ENCODE peak calls at places on chromosomes 2 and 18, in four cellular contexts. W, Q, A and T are unnamed samples.

GRCh38 chr2:23478933-23479683 is 94.1 kb downstream of the KLHL29 start:
- DNase-seq in Q (no peak), A (no peak), W (no peak), T (no peak)

GRCh38 chr2:17930773-17931172 is 52.3 kb downstream of the KCNS3 start:
- DNase-seq in Q (no peak), W (no peak), A (no peak), T (no peak)

GRCh38 chr2:173657996-173658717 is 303.5 kb downstream of the CDCA7 start:
- DNase-seq in Q (no peak), A (no peak), W (peak), T (no peak)

GRCh38 chr2:157328133-157328532 is 2.5 kb upstream of the ERMN start:
- DNase-seq in Q (no peak), W (no peak), A (no peak), T (no peak)

GRCh38 chr2:73987109-73987947 is 2.6 kb downstream of the TET3 start:
- DNase-seq in Q (peak), A (no peak), W (no peak), T (no peak)

GRCh38 chr18:3246636-3247242 is 862 bp upstream of the MYL12A start:
- DNase-seq in Q (peak), W (no peak), A (peak), T (peak)

GRCh38 chr18:2570772-2571199 is 519 bp downstream of the METTL4 start:
- DNase-seq in W (peak), A (peak), Q (peak), T (peak)

GRCh38 chr18:14221689-14222088 is 89.5 kb upstream of the ZNF519 start:
- DNase-seq in Q (peak), W (no peak), A (no peak), T (no peak)

GRCh38 chr2:191434072-191434471 is 188.9 kb downstream of the MYO1B start:
- DNase-seq in Q (no peak), W (peak), A (no peak), T (no peak)

GRCh38 chr2:100887713-100888112 is 67.8 kb downstream of the NPAS2 start:
- DNase-seq in W (no peak), A (peak), Q (no peak), T (no peak)

GRCh38 chr2:150981826-150982225 is 279.8 kb downstream of the RBM43 start:
- DNase-seq in W (no peak), Q (no peak), A (no peak), T (no peak)

GRCh38 chr2:239586651-239587310 is 186.0 kb upstream of the HDAC4 start:
- DNase-seq in A (no peak), W (no peak), Q (no peak), T (no peak)

GRCh38 chr2:205323929-205324328 is 358.4 kb upstream of the NRP2 start:
- DNase-seq in W (no peak), Q (no peak), A (no peak), T (no peak)

GRCh38 chr2:189092936-189093335 is 86.6 kb downstream of the COL5A2 start:
- DNase-seq in A (peak), W (no peak), Q (no peak), T (peak)

GRCh38 chr18:40866013-40866644 is 1088.9 kb upstream of the PIK3C3 start:
- DNase-seq in W (peak), A (no peak), Q (no peak), T (no peak)

GRCh38 chr2:60992985-60993392 is 24.5 kb upstream of the PEX13 start:
- DNase-seq in A (no peak), Q (no peak), W (no peak), T (no peak)

GRCh38 chr2:188414412-188414811 is 122.7 kb downstream of the GULP1 start:
- DNase-seq in W (peak), Q (no peak), A (no peak), T (no peak)

DNA sequence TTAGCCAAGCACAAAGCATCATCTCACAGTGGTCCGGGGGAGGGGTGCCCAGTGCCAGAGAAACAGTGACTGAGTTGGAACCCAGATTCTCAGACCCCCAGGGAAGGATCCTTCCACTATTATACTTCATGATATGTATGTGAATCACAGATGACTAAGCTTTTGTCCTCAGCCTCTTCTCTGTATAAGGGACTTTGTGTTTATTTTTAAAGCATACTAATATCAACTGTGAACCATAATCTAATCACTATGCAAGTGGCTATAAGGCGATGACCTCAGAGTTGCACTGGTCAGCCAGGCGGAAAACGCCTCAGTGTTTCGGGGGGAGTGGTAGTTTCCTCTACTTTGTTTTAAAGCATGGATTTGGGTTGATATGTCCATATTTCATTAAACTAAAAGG is 160.4 kb upstream of the TMEM200C start:
- DNase-seq in A (no peak), Q (no peak), W (no peak), T (no peak)
- H3K4me3 ChIP-seq in A (no peak), Q (no peak), W (no peak), T (no peak)

GRCh38 chr18:159037-159652 is 788 bp downstream of the USP14 start:
- DNase-seq in W (peak), A (no peak), Q (peak), T (no peak)

GRCh38 chr18:160831-161570 is 2.6 kb downstream of the USP14 start:
- DNase-seq in W (no peak), A (no peak), Q (no peak), T (no peak)

GRCh38 chr18:156514-157230 is 1.7 kb upstream of the USP14 start:
- DNase-seq in Q (no peak), W (no peak), A (no peak), T (no peak)

GRCh38 chr18:159933-160332 is 1.6 kb downstream of the USP14 start:
- DNase-seq in W (no peak), A (no peak), Q (no peak), T (no peak)

GRCh38 chr18:158128-159036 is at the start of gene USP14:
- DNase-seq in W (peak), A (peak), Q (peak), T (peak)
- TF ChIP-seq POLR2A in W (peak), A (no peak), Q (peak), T (no peak)

DNA sequence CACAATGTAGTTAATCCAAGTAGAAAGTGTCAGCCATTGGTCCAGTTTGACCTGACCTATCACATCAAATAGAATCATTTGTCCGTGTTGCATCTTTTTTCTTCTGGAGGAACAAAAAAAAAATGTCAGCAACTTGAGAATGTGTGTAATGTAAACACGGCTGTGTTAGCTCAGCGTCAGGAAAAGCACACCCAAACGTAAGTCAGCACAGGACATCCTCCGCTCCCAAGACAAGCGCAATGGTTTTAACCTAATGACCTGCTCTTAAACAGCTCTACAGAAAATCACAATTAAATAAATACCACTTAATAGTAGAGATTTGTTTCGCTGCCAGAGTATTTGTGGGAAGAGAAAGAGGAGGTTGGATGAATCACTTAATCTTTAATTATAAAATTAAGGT is 59.4 kb downstream of the OSR1 start:
- DNase-seq in W (peak), Q (no peak), A (no peak), T (no peak)
- TF ChIP-seq EP300 in W (no peak), Q (no peak), A (no peak), T (no peak)

DNA sequence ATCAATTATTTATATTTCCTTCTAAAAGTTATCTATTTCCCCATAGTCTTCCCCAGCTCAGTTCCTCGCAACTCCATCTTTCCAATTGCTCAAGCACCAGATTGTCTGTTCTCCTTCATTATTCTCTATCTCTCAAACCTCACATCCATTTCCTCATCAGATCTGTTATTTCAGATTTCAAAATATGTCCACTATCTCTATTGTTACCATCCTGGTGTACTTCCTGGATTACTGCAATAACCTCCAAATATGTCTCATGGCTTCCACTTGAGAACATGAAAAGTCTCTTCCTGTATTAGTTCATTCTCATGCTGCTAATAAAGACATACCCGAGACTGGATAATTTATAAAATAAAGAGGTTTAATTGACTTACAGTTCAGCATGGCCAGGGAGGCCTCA is 641.7 kb upstream of the ZEB2 start:
- DNase-seq in A (no peak), Q (no peak), W (no peak), T (no peak)
- H3K4me3 ChIP-seq in A (no peak), Q (no peak), W (no peak), T (no peak)

DNA sequence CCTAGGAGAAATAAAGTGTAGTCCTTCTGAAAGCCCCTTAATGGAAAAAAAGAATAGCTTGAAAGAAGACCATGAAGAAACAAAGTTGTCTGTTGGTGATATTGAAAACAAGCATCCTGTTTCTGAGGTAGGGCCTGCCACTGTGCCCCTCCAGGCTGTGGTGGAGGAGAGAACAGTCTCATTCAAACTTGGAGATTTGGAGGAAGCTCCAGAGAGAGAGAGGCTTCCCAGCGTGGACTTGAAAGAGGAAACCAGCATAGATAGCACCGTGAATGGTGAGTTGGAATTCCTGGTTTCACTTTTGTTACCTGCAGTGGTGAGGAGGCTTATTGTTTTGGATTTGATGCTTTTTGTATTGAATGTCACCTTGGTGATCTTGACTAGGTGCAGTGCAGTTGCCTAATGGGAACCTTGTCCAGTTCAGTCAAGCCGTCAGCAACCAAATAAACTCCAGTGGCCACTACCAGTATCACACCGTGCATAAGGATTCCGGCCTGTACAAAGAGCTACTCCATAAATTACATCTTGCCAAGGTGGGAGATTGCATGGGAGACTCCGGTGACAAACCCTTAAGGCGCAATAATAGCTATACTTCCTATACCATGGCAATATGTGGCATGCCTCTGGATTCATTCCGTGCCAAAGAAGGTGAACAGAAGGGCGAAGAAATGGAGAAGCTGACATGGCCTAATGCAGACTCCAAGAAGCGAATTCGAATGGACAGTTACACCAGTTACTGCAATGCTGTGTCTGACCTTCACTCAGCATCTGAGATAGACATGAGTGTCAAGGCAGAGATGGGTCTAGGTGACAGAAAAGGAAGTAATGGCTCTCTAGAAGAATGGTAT is 13.3 kb downstream of the SLC20A1 start:
- DNase-seq in A (no peak), W (peak), Q (no peak), T (no peak)
- TF ChIP-seq POLR2A in A (no peak), W (no peak), Q (peak), T (no peak)

DNA sequence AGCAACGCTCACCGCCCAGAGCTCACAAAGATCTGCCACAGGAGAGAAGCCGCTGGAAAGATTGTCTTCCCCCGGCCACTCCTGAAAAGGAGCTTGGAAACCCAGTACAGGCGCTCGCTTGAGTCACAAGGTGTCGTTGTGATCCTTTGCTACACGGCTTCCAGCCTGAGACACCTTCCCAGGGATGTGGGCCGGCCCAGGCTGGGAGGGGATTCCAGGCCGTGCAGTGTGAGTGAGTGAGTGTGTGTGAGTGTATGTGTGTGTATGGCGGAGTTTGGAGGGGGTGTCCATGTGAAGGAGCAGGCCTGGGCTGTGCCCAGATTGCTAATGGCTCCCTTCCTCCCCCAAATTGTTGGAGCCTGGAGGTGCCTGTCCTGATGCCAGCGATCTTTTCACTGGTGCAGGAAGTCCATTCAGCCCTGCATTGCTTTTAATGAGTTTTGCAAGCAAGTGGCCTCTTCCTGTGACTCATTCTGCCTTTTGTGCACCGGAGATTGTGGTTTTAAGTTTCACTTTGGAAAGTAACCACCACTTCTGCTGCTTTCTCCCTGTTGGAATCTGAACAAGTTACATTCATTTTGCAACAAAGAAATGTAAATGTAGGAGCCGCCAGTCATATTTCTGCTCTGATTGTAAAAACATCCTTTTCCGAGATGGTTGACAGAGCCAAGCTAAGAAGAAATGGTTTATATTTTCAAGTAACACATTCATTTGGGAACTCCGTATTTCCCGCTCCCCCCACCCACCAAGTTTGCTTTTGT is 83.7 kb downstream of the LPIN1 start:
- DNase-seq in Q (peak), W (peak), A (peak), T (peak)
- TF ChIP-seq EP300 in Q (peak), W (no peak), A (no peak), T (no peak)

GRCh38 chr2:234493117-234493516 is 3.8 kb downstream of the ARL4C start:
- DNase-seq in Q (no peak), A (peak), W (no peak), T (no peak)
- H3K4me3 ChIP-seq in Q (no peak), A (peak), W (peak), T (no peak)

DNA sequence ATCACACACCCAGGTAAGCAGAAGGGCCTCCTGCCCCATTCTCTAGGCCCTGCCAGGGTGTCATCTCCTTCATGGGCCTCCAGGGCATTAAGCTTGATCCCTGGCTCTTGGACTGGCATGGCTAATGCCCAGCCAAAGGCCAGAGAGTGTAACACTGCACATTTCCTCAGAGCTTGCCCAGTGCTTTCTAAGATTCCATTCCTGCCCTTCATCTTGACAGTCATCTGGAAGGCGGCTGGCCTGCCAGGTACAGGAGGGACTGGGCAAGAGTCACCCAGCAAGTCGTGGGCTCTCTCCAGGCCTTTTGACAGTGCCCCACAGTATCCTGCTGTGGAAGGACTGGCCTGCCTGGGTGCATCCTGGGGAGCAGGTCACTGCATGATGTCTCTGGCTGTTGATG is 268.9 kb downstream of the HAUS1 start:
- DNase-seq in A (no peak), Q (no peak), W (no peak), T (no peak)
- TF ChIP-seq POLR2A in A (no peak), Q (no peak), W (no peak), T (no peak)

DNA sequence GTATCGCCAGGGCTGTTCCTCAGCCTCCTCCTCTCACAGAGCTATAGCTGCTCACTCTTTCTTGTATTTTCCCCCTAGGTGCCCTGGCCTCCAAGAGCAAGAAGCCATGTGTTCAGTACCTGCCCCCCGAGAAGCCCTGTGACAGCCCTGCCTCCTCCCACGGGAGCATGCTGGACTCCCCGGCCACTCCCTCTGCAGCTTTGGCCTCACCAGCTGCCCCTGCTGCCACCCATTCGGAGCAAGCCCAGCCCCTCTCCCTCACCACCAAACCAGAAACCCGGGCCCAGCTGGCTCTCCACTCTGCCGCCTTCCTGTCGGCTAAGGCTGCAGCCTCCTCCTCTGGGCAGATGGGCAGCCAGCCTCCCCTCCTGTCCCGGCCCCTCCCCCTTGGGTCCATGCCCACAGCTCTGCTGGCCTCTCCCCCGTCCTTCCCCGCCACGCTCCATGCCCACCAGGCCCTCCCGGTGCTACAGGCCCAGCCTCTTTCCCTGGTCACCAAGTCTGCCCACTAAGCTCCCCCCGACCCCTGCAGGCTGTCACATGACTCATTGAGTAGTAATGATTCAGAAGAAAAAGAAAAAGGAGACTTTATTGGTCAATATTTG is 18.7 kb downstream of the TGOLN2 start:
- DNase-seq in Q (no peak), A (peak), W (no peak), T (no peak)
- TF ChIP-seq EP300 in Q (no peak), A (no peak), W (no peak), T (no peak)

GRCh38 chr2:160666019-160666676 is 172.5 kb upstream of the RBMS1 start:
- DNase-seq in A (no peak), Q (no peak), W (peak), T (no peak)
- H3K4me3 ChIP-seq in A (peak), Q (no peak), W (no peak), T (no peak)